ENCODE peak calls at places on chromosomes 1 and 21, in six cellular contexts. G is fibroblast of pulmonary artery, D is A549, K is fibroblast of the aortic adventitia, W is tibial artery, R is PC-9. A is an unnamed sample.

GRCh38 chr1:109185990-109186703 is 27.6 kb upstream of the SARS1 start:
- DNase-seq in G (no peak), R (no peak), K (no peak), D (no peak), W (no peak), A (no peak)

GRCh38 chr1:55329091-55329490 is 113.9 kb upstream of the USP24 start:
- DNase-seq in D (no peak), R (no peak), G (peak), W (no peak), K (peak), A (no peak)

GRCh38 chr1:176183618-176184017 is 23.5 kb downstream of the COP1 start:
- DNase-seq in D (no peak), G (no peak), K (no peak), W (no peak), R (no peak), A (no peak)

GRCh38 chr1:10948463-10948775 is 64.0 kb upstream of the TARDBP start:
- DNase-seq in D (no peak), W (no peak), K (no peak), G (no peak), R (no peak), A (no peak)

GRCh38 chr21:41662161-41662560 is 104.7 kb downstream of the RIPK4 start:
- DNase-seq in D (no peak), K (no peak), R (no peak), G (no peak), W (peak), A (no peak)

GRCh38 chr1:24513691-24514090 is 11.1 kb downstream of the RCAN3 start:
- DNase-seq in G (no peak), R (no peak), K (no peak), W (no peak), D (no peak), A (no peak)

GRCh38 chr1:204867666-204868339 is 2.9 kb upstream of the NFASC start:
- DNase-seq in G (no peak), K (no peak), R (no peak), D (no peak), W (no peak), A (no peak)

GRCh38 chr1:97906567-97907228 is 14.1 kb downstream of the DPYD start:
- DNase-seq in W (peak), D (peak), G (peak), K (peak), R (peak), A (peak)

GRCh38 chr1:23129846-23130245 is 38.8 kb downstream of the LUZP1 start:
- DNase-seq in W (no peak), D (no peak), R (no peak), K (peak), G (peak), A (peak)

GRCh38 chr1:109499661-109500536 is 6.0 kb downstream of the CYB561D1 start:
- DNase-seq in G (peak), W (no peak), R (peak), D (peak), K (peak), A (peak)

GRCh38 chr1:45009956-45010854 is 919 bp downstream of the HECTD3 start:
- DNase-seq in D (no peak), W (no peak), K (no peak), R (peak), G (no peak), A (peak)

GRCh38 chr1:21318714-21319159 is 28.5 kb upstream of the ECE1 start:
- DNase-seq in K (peak), W (peak), R (no peak), D (no peak), G (peak), A (no peak)

GRCh38 chr1:165717918-165718515 is 19.7 kb upstream of the ALDH9A1 start:
- DNase-seq in W (no peak), G (peak), K (peak), R (peak), D (peak), A (peak)

GRCh38 chr1:8604041-8604942 is 213.1 kb downstream of the RERE start:
- DNase-seq in W (no peak), G (no peak), R (no peak), D (no peak), K (no peak), A (no peak)

GRCh38 chr1:56025942-56026341 is 553.4 kb downstream of the PLPP3 start:
- DNase-seq in D (no peak), G (no peak), R (peak), W (no peak), K (no peak), A (peak)

GRCh38 chr1:24535021-24535424 is 20.9 kb upstream of the NCMAP start:
- DNase-seq in R (no peak), D (no peak), K (no peak), G (no peak), W (no peak), A (no peak)

GRCh38 chr1:92858564-92859399 is 26.9 kb downstream of the RPL5 start:
- DNase-seq in K (peak), W (no peak), D (peak), G (peak), R (peak), A (peak)

GRCh38 chr1:22077728-22078127 is 25.2 kb downstream of the CDC42 start:
- DNase-seq in D (no peak), W (no peak), K (no peak), G (no peak), R (no peak), A (peak)

GRCh38 chr1:225554216-225554812 is 98.6 kb downstream of the ENAH start:
- DNase-seq in K (peak), W (no peak), G (peak), R (no peak), D (peak), A (peak)

GRCh38 chr1:71390518-71390917 is 309.7 kb upstream of the ZRANB2 start:
- DNase-seq in W (no peak), R (no peak), K (no peak), D (no peak), G (no peak), A (no peak)

GRCh38 chr1:168273575-168273974 is 7.1 kb upstream of the TBX19 start:
- DNase-seq in W (no peak), K (no peak), R (no peak), D (no peak), G (no peak), A (no peak)

GRCh38 chr1:6108937-6109636 is 63.4 kb downstream of the KCNAB2 start:
- DNase-seq in D (peak), R (peak), W (no peak), G (peak), K (peak), A (peak)

DNA sequence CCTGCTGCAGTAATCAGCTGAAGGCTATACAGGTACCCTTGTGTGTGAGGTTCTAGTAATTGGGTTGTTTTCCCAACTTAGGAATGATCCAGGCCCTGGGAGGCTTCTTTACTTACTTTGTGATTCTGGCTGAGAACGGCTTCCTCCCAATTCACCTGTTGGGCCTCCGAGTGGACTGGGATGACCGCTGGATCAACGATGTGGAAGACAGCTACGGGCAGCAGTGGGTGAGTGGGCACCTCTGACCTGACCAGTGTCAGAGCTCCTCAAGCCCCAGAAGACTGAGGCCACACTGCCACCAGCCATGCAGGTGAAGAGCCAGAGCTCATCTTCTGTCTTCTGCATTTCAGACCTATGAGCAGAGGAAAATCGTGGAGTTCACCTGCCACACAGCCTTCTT is 27.7 kb downstream of the ATP1A1 start:
- DNase-seq in K (no peak), R (no peak), D (no peak), W (no peak), G (no peak), A (no peak)
- H3K4me3 ChIP-seq in K (no peak), R (no peak), D (no peak), W (no peak), G (no peak), A (no peak)

GRCh38 chr1:42777860-42778259 is 6.9 kb upstream of the TMEM269 start:
- DNase-seq in W (no peak), R (no peak), K (peak), G (peak), D (peak), A (peak)
- TF ChIP-seq CTCF in W (peak), R (peak), K (peak), G (peak), D (peak), A (peak)

DNA sequence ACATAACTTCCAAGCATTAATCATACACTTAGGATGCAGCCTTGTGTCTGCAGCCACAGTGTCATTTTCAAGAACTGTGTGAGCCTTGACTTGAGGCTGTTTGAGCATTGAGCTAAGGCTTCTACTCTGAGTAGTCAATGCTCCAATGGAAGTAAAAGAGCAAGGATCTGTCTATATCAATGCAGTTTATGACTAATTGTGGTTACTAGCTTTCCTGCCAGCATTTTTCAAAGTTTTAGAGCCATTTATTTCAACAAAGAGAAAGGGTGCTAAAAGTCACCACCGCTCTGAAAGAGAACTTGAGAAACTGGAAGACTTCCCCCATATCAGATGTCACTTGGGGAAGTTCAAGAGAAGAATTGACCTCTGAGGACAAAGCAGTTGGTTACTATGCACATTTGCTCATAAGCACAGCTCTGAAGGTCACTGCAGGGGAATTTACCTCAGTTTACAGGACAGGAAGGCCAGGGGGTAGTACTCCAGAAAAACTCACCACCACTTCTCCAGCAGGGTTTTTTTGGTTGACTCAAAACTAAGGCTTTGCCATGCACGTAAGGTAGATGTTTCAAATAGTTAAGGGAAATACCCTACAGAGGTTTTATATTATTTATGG is 24.5 kb upstream of the RGS1 start:
- DNase-seq in G (peak), K (peak), R (peak), W (no peak), D (peak), A (peak)
- H3K4me3 ChIP-seq in G (no peak), K (no peak), R (no peak), W (no peak), D (no peak), A (no peak)

GRCh38 chr1:59595774-59596173 is 219.0 kb upstream of the HOOK1 start:
- DNase-seq in K (peak), D (no peak), R (peak), W (no peak), G (peak), A (peak)
- TF ChIP-seq CTCF in K (peak), D (no peak), R (no peak), W (no peak), G (no peak), A (no peak)

GRCh38 chr1:223133301-223133823 is 9.7 kb downstream of the TLR5 start:
- DNase-seq in W (no peak), K (no peak), D (no peak), R (no peak), G (no peak), A (no peak)
- H3K4me3 ChIP-seq in W (peak), K (peak), D (peak), R (peak), G (no peak), A (no peak)

GRCh38 chr1:245046310-245046709 is 108.5 kb upstream of the KIF26B start:
- DNase-seq in W (no peak), R (no peak), G (no peak), D (no peak), K (no peak), A (no peak)

GRCh38 chr1:245045087-245045881 is 109.5 kb upstream of the KIF26B start:
- DNase-seq in R (no peak), W (no peak), G (peak), K (peak), D (peak), A (peak)

GRCh38 chr1:245043617-245043952 is 111.2 kb upstream of the KIF26B start:
- DNase-seq in G (no peak), R (no peak), W (no peak), D (no peak), K (peak), A (no peak)

GRCh38 chr1:245039196-245039595 is 115.6 kb upstream of the KIF26B start:
- DNase-seq in R (no peak), G (no peak), K (no peak), W (no peak), D (no peak), A (no peak)

GRCh38 chr1:245041058-245041698 is 113.6 kb upstream of the KIF26B start:
- DNase-seq in G (no peak), K (no peak), R (no peak), D (no peak), W (no peak), A (no peak)
- TF ChIP-seq CTCF in G (no peak), K (no peak), R (no peak), D (no peak), W (no peak), A (no peak)

GRCh38 chr1:41741244-41741643 is 177.5 kb downstream of the HIVEP3 start:
- DNase-seq in K (no peak), R (no peak), D (no peak), G (no peak), W (no peak), A (no peak)
- H3K4me3 ChIP-seq in K (no peak), R (no peak), D (no peak), G (no peak), W (no peak), A (no peak)